ENCODE peak calls at places on chromosomes 12 and 14, in eight cellular contexts. G, O, T, H, Y, W, J and F are unnamed samples.

GRCh38 chr12:3833670-3834310 is 39.4 kb downstream of the PARP11 start:
- DNase-seq in T (no peak), Y (no peak), J (no peak), H (no peak), G (no peak), W (no peak), O (no peak), F (no peak)

GRCh38 chr14:23579739-23580138 is 1.1 kb upstream of the JPH4 start:
- DNase-seq in J (no peak), O (no peak), H (no peak), Y (no peak), T (no peak), W (no peak), G (no peak), F (no peak)

GRCh38 chr14:71119832-71120231 is 212.6 kb downstream of the PCNX1 start:
- DNase-seq in O (no peak), H (no peak), G (no peak), T (no peak), Y (no peak), J (no peak), W (no peak), F (no peak)

GRCh38 chr12:69154585-69155363 is 84.6 kb upstream of the CPSF6 start:
- DNase-seq in H (peak), T (peak), Y (peak), J (peak), G (peak), W (peak), O (peak), F (no peak)

GRCh38 chr14:66403183-66403582 is 83.0 kb upstream of the CCDC196 start:
- DNase-seq in O (no peak), J (no peak), H (no peak), Y (no peak), W (peak), G (no peak), T (no peak), F (no peak)

GRCh38 chr14:50070230-50070629 is 46.1 kb downstream of the VCPKMT start:
- DNase-seq in Y (no peak), J (no peak), H (no peak), G (no peak), W (no peak), T (no peak), O (no peak), F (no peak)

GRCh38 chr14:63986789-63987533 is 134.2 kb downstream of the SYNE2 start:
- DNase-seq in Y (no peak), W (peak), T (no peak), J (no peak), O (no peak), H (no peak), G (no peak), F (no peak)

GRCh38 chr12:103928736-103929050 is 1.5 kb upstream of the HSP90B1 start:
- DNase-seq in G (no peak), W (no peak), Y (no peak), T (peak), H (no peak), J (no peak), O (no peak), F (no peak)

GRCh38 chr12:6978188-6978986 is 7.7 kb downstream of the EMG1 start:
- DNase-seq in J (no peak), Y (no peak), G (no peak), O (no peak), H (no peak), W (no peak), T (no peak), F (no peak)

GRCh38 chr12:38638401-38638800 is 267.0 kb downstream of the CPNE8 start:
- DNase-seq in W (no peak), G (no peak), H (no peak), O (no peak), T (no peak), Y (no peak), J (no peak), F (no peak)

GRCh38 chr14:50762001-50762930 is 68.7 kb downstream of the NIN start:
- DNase-seq in Y (no peak), G (no peak), O (no peak), W (peak), J (no peak), H (no peak), T (no peak), F (no peak)

GRCh38 chr14:104694991-104695659 is 5.7 kb downstream of the INF2 start:
- DNase-seq in G (no peak), Y (no peak), T (no peak), H (no peak), O (no peak), J (no peak), W (peak), F (no peak)

GRCh38 chr12:104010800-104011199 is 39.2 kb downstream of the GLT8D2 start:
- DNase-seq in G (no peak), T (no peak), J (no peak), H (no peak), W (no peak), Y (no peak), O (no peak), F (no peak)

GRCh38 chr14:25116607-25117006 is 66.7 kb upstream of the STXBP6 start:
- DNase-seq in G (no peak), T (no peak), J (no peak), Y (no peak), O (no peak), W (no peak), H (no peak), F (no peak)

GRCh38 chr14:94120667-94121335 is 8.6 kb downstream of the IFI27L2 start:
- DNase-seq in G (no peak), Y (no peak), W (peak), H (no peak), J (no peak), O (no peak), T (no peak), F (no peak)

GRCh38 chr12:12714276-12715001 is 2.7 kb upstream of the CDKN1B start:
- DNase-seq in O (no peak), H (no peak), Y (no peak), T (no peak), G (no peak), W (peak), J (no peak), F (no peak)

GRCh38 chr12:9361879-9362326 is 153.7 kb upstream of the PZP start:
- DNase-seq in H (no peak), W (no peak), G (no peak), J (no peak), T (no peak), Y (no peak), O (no peak), F (no peak)

GRCh38 chr12:28770329-28770728 is 378.7 kb upstream of the FAR2 start:
- DNase-seq in T (no peak), W (peak), O (no peak), H (no peak), J (no peak), G (no peak), Y (no peak), F (no peak)

GRCh38 chr12:49230810-49231209 is 34.1 kb upstream of the TUBA1C start:
- DNase-seq in O (no peak), G (no peak), H (no peak), T (no peak), W (no peak), Y (no peak), J (no peak), F (no peak)

GRCh38 chr14:60648169-60648933 is 926 bp downstream of the SIX1 start:
- DNase-seq in H (peak), T (peak), G (no peak), Y (no peak), O (no peak), W (peak), J (no peak), F (peak)

GRCh38 chr14:106506901-106507305 is 980.5 kb downstream of the TMEM121 start:
- DNase-seq in W (no peak), H (no peak), G (no peak), J (no peak), T (no peak), O (no peak), Y (no peak), F (no peak)

GRCh38 chr12:51409846-51410245 is 14.8 kb upstream of the SLC4A8 start:
- DNase-seq in T (no peak), G (no peak), W (no peak), J (no peak), H (no peak), O (no peak), Y (no peak), F (no peak)

GRCh38 chr12:55965240-55965639 is 602 bp downstream of the PMEL start:
- DNase-seq in G (no peak), H (peak), W (no peak), J (no peak), Y (no peak), O (no peak), T (no peak), F (no peak)

GRCh38 chr14:22614240-22614799 is 16.2 kb downstream of the ABHD4 start:
- DNase-seq in O (no peak), T (no peak), H (no peak), W (peak), J (no peak), G (no peak), Y (no peak), F (no peak)

GRCh38 chr14:44962573-44963528 is 861 bp downstream of the TOGARAM1 start:
- DNase-seq in G (no peak), Y (no peak), W (peak), J (peak), H (peak), O (peak), T (peak), F (peak)

GRCh38 chr12:27012239-27012981 is 1.8 kb downstream of the TM7SF3 start:
- DNase-seq in Y (no peak), G (no peak), W (no peak), O (no peak), H (no peak), J (no peak), T (no peak), F (no peak)

GRCh38 chr12:54277823-54278276 is 2.1 kb downstream of the CBX5 start:
- DNase-seq in T (no peak), H (no peak), W (peak), O (no peak), Y (no peak), G (no peak), J (no peak), F (no peak)

GRCh38 chr14:92475451-92476187 is 38.0 kb upstream of the RIN3 start:
- DNase-seq in T (peak), H (no peak), O (no peak), J (peak), G (peak), Y (no peak), W (no peak), F (peak)

GRCh38 chr12:15116073-15116472 is 105.1 kb downstream of the RERG start:
- DNase-seq in G (no peak), T (no peak), J (no peak), O (no peak), H (no peak), W (no peak), Y (no peak), F (no peak)

GRCh38 chr12:49349266-49349665 is 2.6 kb downstream of the DNAJC22 start:
- DNase-seq in J (peak), Y (no peak), G (no peak), T (no peak), W (no peak), O (no peak), H (no peak), F (no peak)

GRCh38 chr12:96070670-96071279 is 35.4 kb upstream of the LTA4H start:
- DNase-seq in O (no peak), Y (no peak), T (no peak), W (no peak), G (no peak), J (no peak), H (peak), F (no peak)
- TF ChIP-seq CTCF in O (no peak), Y (no peak), T (no peak), W (peak), G (no peak), J (peak), H (no peak), F (peak)

GRCh38 chr12:40327506-40327905 is 102.7 kb downstream of the LRRK2 start:
- DNase-seq in T (no peak), G (no peak), O (no peak), Y (no peak), H (no peak), W (no peak), J (no peak), F (no peak)

GRCh38 chr12:40330180-40330579 is 105.4 kb downstream of the LRRK2 start:
- DNase-seq in G (no peak), O (no peak), W (no peak), Y (no peak), J (no peak), T (no peak), H (no peak), F (no peak)

DNA sequence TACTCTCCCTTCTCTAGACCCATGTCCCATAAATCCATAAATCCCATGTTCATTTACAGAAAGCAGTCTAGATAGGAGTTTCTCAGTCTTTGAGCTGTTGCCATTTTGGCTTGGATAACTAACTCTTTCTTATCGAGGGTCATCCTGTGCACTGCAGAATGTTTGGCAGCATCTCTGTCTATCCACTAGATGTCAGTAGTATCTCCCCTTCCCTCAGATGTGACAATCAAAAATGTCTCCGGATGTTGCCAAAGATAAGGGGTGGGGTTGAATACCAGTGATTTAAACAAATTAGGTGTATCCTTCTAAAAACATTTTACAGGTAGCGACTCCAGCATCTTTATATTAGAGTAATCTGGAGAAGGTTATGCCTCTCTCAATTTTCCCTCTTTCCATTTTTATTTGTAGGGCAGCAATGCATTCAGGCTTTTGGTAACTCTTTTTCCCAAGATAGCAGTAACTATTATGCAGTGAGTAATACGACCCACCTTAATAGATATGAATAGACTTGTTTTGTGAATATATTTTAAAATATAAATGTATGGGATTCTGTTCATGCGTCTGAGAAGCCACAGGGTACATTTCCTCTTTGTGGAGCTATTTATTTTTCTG is 100.7 kb downstream of the LRRK2 start:
- DNase-seq in H (no peak), G (no peak), W (peak), O (no peak), J (no peak), T (no peak), Y (no peak), F (no peak)
- TF ChIP-seq CTCF in H (peak), G (peak), W (peak), O (peak), J (peak), T (no peak), Y (peak), F (peak)

DNA sequence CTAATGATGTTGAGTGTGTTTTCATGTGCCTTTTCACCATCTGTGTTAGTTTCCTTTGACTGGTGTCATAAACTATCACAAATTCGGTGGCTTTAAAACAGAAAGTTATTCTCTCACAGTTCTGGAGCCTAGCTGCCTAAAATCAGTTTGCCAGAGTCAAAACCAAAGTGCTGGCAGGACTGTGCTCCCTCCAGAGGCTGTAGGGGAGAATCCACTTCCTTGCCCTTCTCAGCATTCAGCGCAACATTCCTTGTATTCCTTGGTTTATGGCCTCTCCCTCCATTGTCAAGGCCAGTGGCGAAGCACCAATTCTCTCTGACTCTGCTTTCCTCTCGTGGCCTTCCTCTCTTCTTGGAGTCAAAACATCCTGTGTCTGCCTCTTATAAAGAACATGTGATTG is 174.2 kb upstream of the PDE3A start:
- DNase-seq in H (no peak), J (no peak), Y (no peak), T (no peak), W (no peak), G (no peak), O (no peak), F (no peak)
- TF ChIP-seq CTCF in H (no peak), J (peak), Y (peak), T (no peak), W (no peak), G (no peak), O (peak), F (peak)

DNA sequence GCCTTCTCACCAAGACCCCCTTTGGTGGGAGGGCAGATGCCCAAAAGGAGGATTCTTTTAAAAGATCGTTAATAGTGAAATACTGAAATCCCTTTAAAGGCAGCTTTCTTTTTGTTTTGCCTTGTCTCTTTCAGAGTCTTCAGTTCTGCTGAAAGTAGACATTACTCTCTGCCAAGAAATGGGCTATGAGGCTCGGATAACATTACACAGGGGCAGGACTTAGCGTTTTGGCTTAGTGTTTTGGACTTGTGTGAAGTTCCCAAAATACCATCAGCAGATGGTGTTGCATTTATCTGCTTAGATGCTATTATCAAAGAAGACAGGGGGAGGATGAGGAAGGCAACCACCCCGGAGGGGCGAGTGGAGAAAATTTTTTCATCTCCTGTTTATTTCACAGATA is 88.3 kb upstream of the METAP2 start:
- DNase-seq in J (no peak), O (no peak), H (no peak), Y (no peak), T (no peak), W (no peak), G (no peak), F (no peak)
- TF ChIP-seq CTCF in J (no peak), O (no peak), H (no peak), Y (no peak), T (no peak), W (no peak), G (no peak), F (no peak)

GRCh38 chr14:100028990-100029677 is 36.1 kb upstream of the EVL start:
- DNase-seq in O (no peak), J (no peak), G (no peak), Y (no peak), T (no peak), H (no peak), W (peak), F (no peak)
- TF ChIP-seq CTCF in O (no peak), J (no peak), G (no peak), Y (no peak), T (no peak), H (no peak), W (no peak), F (peak)

DNA sequence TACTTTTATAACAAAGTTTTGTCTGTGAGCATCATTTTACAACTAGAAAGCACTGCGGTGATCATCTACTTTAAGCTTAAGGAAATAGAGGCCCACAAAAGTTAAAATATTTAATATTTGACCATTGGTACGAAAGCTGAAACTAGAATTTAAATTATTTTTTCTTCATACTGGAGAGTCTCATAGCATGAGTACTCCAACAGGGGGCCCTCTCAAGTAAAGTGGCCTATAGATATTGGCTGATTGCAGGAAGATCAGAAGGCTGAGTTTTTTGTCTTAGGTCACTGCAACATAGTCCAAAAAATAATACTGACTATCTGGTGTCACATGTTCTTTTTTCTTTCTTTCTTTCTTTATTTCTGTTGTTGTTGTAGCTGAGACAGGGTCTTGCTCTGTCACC is 75.3 kb upstream of the ZDHHC17 start:
- DNase-seq in O (no peak), W (no peak), H (no peak), J (no peak), G (no peak), Y (no peak), T (no peak), F (no peak)
- TF ChIP-seq CTCF in O (peak), W (peak), H (peak), J (no peak), G (no peak), Y (peak), T (no peak), F (peak)

GRCh38 chr12:107992870-107993451 is 136.1 kb upstream of the WSCD2 start:
- DNase-seq in W (peak), G (no peak), T (no peak), H (peak), Y (peak), J (no peak), O (peak), F (no peak)
- TF ChIP-seq CTCF in W (peak), G (no peak), T (no peak), H (peak), Y (peak), J (peak), O (peak), F (peak)

GRCh38 chr14:59022144-59022543 is 166.3 kb upstream of the DAAM1 start:
- DNase-seq in J (no peak), H (no peak), G (no peak), Y (no peak), W (peak), T (no peak), O (no peak), F (no peak)
- TF ChIP-seq CTCF in J (no peak), H (no peak), G (no peak), Y (no peak), W (peak), T (no peak), O (no peak), F (peak)

DNA sequence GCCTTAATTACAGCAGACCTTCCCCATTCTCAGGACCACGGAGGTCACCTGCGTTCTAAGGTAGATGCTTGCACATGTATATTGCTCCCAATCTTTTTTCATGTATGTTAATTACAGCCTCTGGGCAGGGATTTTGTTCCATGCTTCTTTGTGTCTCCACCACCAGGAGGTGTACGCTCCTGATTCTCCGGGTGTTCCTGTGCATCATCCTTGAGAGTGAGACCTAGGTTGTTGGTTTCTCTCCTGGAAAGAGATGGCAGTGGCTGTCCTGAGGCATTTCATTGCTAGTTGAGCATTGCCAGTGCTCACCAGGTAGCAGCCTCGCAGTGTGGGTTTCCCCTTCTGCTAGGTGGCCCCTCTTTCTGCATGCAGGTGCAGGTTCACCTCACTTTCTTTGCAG is 52.8 kb downstream of the KCNK13 start:
- DNase-seq in G (no peak), J (no peak), W (no peak), Y (no peak), H (no peak), O (no peak), T (no peak), F (no peak)
- TF ChIP-seq CTCF in G (no peak), J (peak), W (peak), Y (peak), H (no peak), O (peak), T (no peak), F (peak)

GRCh38 chr12:46382974-46383653 is 10.5 kb upstream of the SLC38A2 start:
- DNase-seq in H (peak), G (peak), W (peak), Y (peak), T (peak), J (peak), O (peak), F (peak)
- TF ChIP-seq CTCF in H (no peak), G (no peak), W (peak), Y (peak), T (no peak), J (peak), O (peak), F (no peak)